ENCODE peak calls at places on chromosomes 12 and 14, in six cellular contexts. One of them, this sample, is unnamed.

GRCh38 chr12:79223210-79223609 is 358.6 kb downstream of the SYT1 start:
- DNase-seq in prostate gland: no peak
- DNase-seq in naive thymus-derived CD4-positive, alpha-beta T cell: no peak
- DNase-seq in tibial nerve: no peak
- DNase-seq in right atrium auricular region: no peak
- DNase-seq in A549: no peak
- DNase-seq in this sample: no peak

GRCh38 chr12:45034861-45035265 is 16.0 kb downstream of the DBX2 start:
- DNase-seq in prostate gland: no peak
- DNase-seq in naive thymus-derived CD4-positive, alpha-beta T cell: no peak
- DNase-seq in tibial nerve: no peak
- DNase-seq in right atrium auricular region: no peak
- DNase-seq in A549: no peak
- DNase-seq in this sample: no peak

GRCh38 chr14:69004731-69005431 is 25.8 kb upstream of the ACTN1 start:
- DNase-seq in prostate gland: no peak
- DNase-seq in naive thymus-derived CD4-positive, alpha-beta T cell: no peak
- DNase-seq in tibial nerve: no peak
- DNase-seq in right atrium auricular region: no peak
- DNase-seq in A549: no peak
- DNase-seq in this sample: no peak

GRCh38 chr14:90053044-90053443 is 8.8 kb upstream of the KCNK13 start:
- DNase-seq in prostate gland: no peak
- DNase-seq in naive thymus-derived CD4-positive, alpha-beta T cell: no peak
- DNase-seq in tibial nerve: no peak
- DNase-seq in right atrium auricular region: no peak
- DNase-seq in A549: no peak
- DNase-seq in this sample: no peak

GRCh38 chr12:23721268-23721667 is 228.2 kb downstream of the SOX5 start:
- DNase-seq in prostate gland: no peak
- DNase-seq in naive thymus-derived CD4-positive, alpha-beta T cell: no peak
- DNase-seq in tibial nerve: no peak
- DNase-seq in right atrium auricular region: no peak
- DNase-seq in A549: no peak
- DNase-seq in this sample: no peak

GRCh38 chr12:116456683-116457082 is 102.5 kb upstream of the MAP1LC3B2 start:
- DNase-seq in prostate gland: no peak
- DNase-seq in naive thymus-derived CD4-positive, alpha-beta T cell: no peak
- DNase-seq in tibial nerve: no peak
- DNase-seq in right atrium auricular region: no peak
- DNase-seq in A549: no peak
- DNase-seq in this sample: no peak

GRCh38 chr14:50875359-50876090 is 3.7 kb downstream of the ABHD12B start:
- DNase-seq in prostate gland: no peak
- DNase-seq in naive thymus-derived CD4-positive, alpha-beta T cell: peak
- DNase-seq in tibial nerve: no peak
- DNase-seq in right atrium auricular region: no peak
- DNase-seq in A549: no peak
- DNase-seq in this sample: peak

GRCh38 chr12:116708826-116709756 is 28.8 kb downstream of the SPRING1 start:
- DNase-seq in prostate gland: peak
- DNase-seq in naive thymus-derived CD4-positive, alpha-beta T cell: peak
- DNase-seq in tibial nerve: peak
- DNase-seq in right atrium auricular region: peak
- DNase-seq in A549: peak
- DNase-seq in this sample: peak

GRCh38 chr12:124567673-124568373 is 411 bp upstream of the NCOR2 start:
- DNase-seq in prostate gland: peak
- DNase-seq in naive thymus-derived CD4-positive, alpha-beta T cell: peak
- DNase-seq in tibial nerve: peak
- DNase-seq in right atrium auricular region: peak
- DNase-seq in A549: peak
- DNase-seq in this sample: peak
- H3K4me3 ChIP-seq in prostate gland: peak
- H3K4me3 ChIP-seq in naive thymus-derived CD4-positive, alpha-beta T cell: peak
- H3K4me3 ChIP-seq in tibial nerve: peak
- H3K4me3 ChIP-seq in right atrium auricular region: peak
- H3K4me3 ChIP-seq in A549: peak
- H3K4me3 ChIP-seq in this sample: peak

DNA sequence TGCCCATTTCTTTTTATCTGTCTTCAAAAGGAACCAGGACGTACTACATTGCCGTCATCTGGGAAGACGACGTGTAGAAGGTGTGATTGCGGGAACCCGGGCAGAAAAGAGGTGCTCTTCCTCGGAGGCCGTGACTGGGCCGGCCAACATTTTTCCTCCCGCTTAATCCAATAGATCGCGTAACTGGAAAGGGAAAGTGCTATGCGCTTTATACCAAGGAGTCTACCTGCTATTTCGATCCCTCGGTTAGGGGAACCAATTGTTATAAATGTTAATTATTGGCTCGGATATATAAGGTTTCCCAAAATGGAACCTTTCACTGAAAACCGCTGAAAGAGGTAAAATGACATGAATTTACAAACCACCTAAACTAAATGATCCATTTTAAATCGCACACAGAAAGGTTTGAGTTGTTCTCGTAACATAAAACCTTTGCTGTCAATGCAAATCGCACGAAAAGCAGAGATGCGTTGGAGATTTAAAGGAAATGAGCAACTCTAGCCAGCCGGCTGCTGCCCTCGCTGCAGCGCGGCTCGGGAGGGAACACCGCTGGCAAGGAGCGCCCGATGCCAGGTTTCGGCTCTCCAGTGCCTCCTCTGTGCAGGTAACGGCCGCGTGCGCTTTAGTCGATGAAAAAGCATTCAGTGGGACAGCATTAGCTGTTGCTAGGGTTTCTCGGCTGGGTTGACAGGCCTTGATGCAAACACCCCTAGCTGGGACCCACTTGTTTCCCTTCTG is 2.8 kb upstream of the SIX1 start:
- DNase-seq in prostate gland: peak
- DNase-seq in naive thymus-derived CD4-positive, alpha-beta T cell: no peak
- DNase-seq in tibial nerve: no peak
- DNase-seq in right atrium auricular region: no peak
- DNase-seq in A549: no peak
- DNase-seq in this sample: no peak
- H3K4me3 ChIP-seq in prostate gland: peak
- H3K4me3 ChIP-seq in naive thymus-derived CD4-positive, alpha-beta T cell: no peak
- H3K4me3 ChIP-seq in tibial nerve: no peak
- H3K4me3 ChIP-seq in right atrium auricular region: no peak
- H3K4me3 ChIP-seq in A549: no peak
- H3K4me3 ChIP-seq in this sample: no peak

GRCh38 chr12:2250797-2251196 is 198.0 kb downstream of the CACNA1C start:
- DNase-seq in prostate gland: no peak
- DNase-seq in naive thymus-derived CD4-positive, alpha-beta T cell: no peak
- DNase-seq in tibial nerve: no peak
- DNase-seq in right atrium auricular region: no peak
- DNase-seq in A549: no peak
- DNase-seq in this sample: peak

GRCh38 chr12:2246358-2246757 is 193.6 kb downstream of the CACNA1C start:
- DNase-seq in prostate gland: no peak
- DNase-seq in naive thymus-derived CD4-positive, alpha-beta T cell: no peak
- DNase-seq in tibial nerve: no peak
- DNase-seq in right atrium auricular region: no peak
- DNase-seq in A549: no peak
- DNase-seq in this sample: no peak

GRCh38 chr12:2248087-2248900 is 195.5 kb downstream of the CACNA1C start:
- DNase-seq in prostate gland: no peak
- DNase-seq in naive thymus-derived CD4-positive, alpha-beta T cell: no peak
- DNase-seq in tibial nerve: no peak
- DNase-seq in right atrium auricular region: no peak
- DNase-seq in A549: no peak
- DNase-seq in this sample: no peak

GRCh38 chr12:2247109-2247508 is 194.3 kb downstream of the CACNA1C start:
- DNase-seq in prostate gland: no peak
- DNase-seq in naive thymus-derived CD4-positive, alpha-beta T cell: no peak
- DNase-seq in tibial nerve: no peak
- DNase-seq in right atrium auricular region: no peak
- DNase-seq in A549: no peak
- DNase-seq in this sample: no peak

GRCh38 chr12:2248901-2249381 is 196.2 kb downstream of the CACNA1C start:
- DNase-seq in prostate gland: no peak
- DNase-seq in naive thymus-derived CD4-positive, alpha-beta T cell: no peak
- DNase-seq in tibial nerve: no peak
- DNase-seq in right atrium auricular region: no peak
- DNase-seq in A549: no peak
- DNase-seq in this sample: peak
- H3K4me3 ChIP-seq in prostate gland: no peak
- H3K4me3 ChIP-seq in naive thymus-derived CD4-positive, alpha-beta T cell: no peak
- H3K4me3 ChIP-seq in tibial nerve: no peak
- H3K4me3 ChIP-seq in right atrium auricular region: no peak
- H3K4me3 ChIP-seq in A549: no peak
- H3K4me3 ChIP-seq in this sample: no peak

GRCh38 chr12:58919271-58920101 is 818 bp downstream of the LRIG3 start:
- DNase-seq in prostate gland: peak
- DNase-seq in naive thymus-derived CD4-positive, alpha-beta T cell: no peak
- DNase-seq in tibial nerve: peak
- DNase-seq in right atrium auricular region: no peak
- DNase-seq in A549: peak
- DNase-seq in this sample: no peak
- H3K4me3 ChIP-seq in prostate gland: peak
- H3K4me3 ChIP-seq in naive thymus-derived CD4-positive, alpha-beta T cell: no peak
- H3K4me3 ChIP-seq in tibial nerve: peak
- H3K4me3 ChIP-seq in right atrium auricular region: peak
- H3K4me3 ChIP-seq in A549: peak
- H3K4me3 ChIP-seq in this sample: peak

GRCh38 chr12:77352941-77353340 is 287.6 kb upstream of the E2F7 start:
- DNase-seq in prostate gland: no peak
- DNase-seq in naive thymus-derived CD4-positive, alpha-beta T cell: no peak
- DNase-seq in tibial nerve: no peak
- DNase-seq in right atrium auricular region: no peak
- DNase-seq in A549: no peak
- DNase-seq in this sample: no peak
- H3K4me3 ChIP-seq in prostate gland: no peak
- H3K4me3 ChIP-seq in naive thymus-derived CD4-positive, alpha-beta T cell: no peak
- H3K4me3 ChIP-seq in tibial nerve: no peak
- H3K4me3 ChIP-seq in right atrium auricular region: no peak
- H3K4me3 ChIP-seq in A549: no peak
- H3K4me3 ChIP-seq in this sample: no peak

This sample was measured in Jurkat, Clone E6-1.